ENCODE peak calls at places on chromosomes 5 and 9, in five cellular contexts. H is HuH-7, Q is astrocyte of the cerebellum, M is memory B cell, J is WERI-Rb-1. K is an unnamed sample.
A peak's percentile ranks its signal among the peaks of the same experiment; 100 is the strongest.

GRCh38 chr5:75510836-75511434 is 494 bp downstream of the CERT1 start:
- DNase-seq in Q (no peak), H (peak; percentile 33), M (peak; percentile 41), J (peak; percentile 52), K (no peak)

GRCh38 chr5:151947924-151948323 is 23.3 kb upstream of the GLRA1 start:
- DNase-seq in H (no peak), M (no peak), Q (no peak), J (peak; percentile 45), K (no peak)

GRCh38 chr5:14244721-14245518 is 101.8 kb downstream of the TRIO start:
- DNase-seq in J (no peak), M (no peak), Q (peak; percentile 52), H (no peak), K (no peak)

GRCh38 chr9:129894106-129894823 is 59.0 kb downstream of the USP20 start:
- DNase-seq in Q (no peak), H (no peak), J (no peak), M (no peak), K (no peak)

GRCh38 chr5:90221947-90222346 is 187.6 kb downstream of the CETN3 start:
- DNase-seq in Q (peak; percentile 31), M (no peak), H (no peak), J (no peak), K (peak; percentile 27)

GRCh38 chr5:78592735-78593386 is 55.7 kb downstream of the LHFPL2 start:
- DNase-seq in M (no peak), Q (no peak), H (no peak), J (no peak), K (no peak)

GRCh38 chr5:10762776-10763500 is 1.9 kb upstream of the DAP start:
- DNase-seq in H (no peak), J (no peak), M (peak; percentile 44), Q (no peak), K (no peak)

GRCh38 chr5:74579215-74579614 is 61.3 kb downstream of the ENC1 start:
- DNase-seq in M (no peak), J (no peak), Q (no peak), H (no peak), K (no peak)

K was measured in retinal pigment epithelial cell.